ENCODE peak calls at places on chromosomes 6 and 20, in five cellular contexts. B, R, T, J and D are unnamed samples.

GRCh38 chr6:145374566-145374965 is 360.8 kb downstream of the EPM2A start:
- DNase-seq in B (no peak), R (no peak), T (no peak), J (no peak), D (no peak)

GRCh38 chr20:37789408-37789807 is 95.6 kb downstream of the CTNNBL1 start:
- DNase-seq in B (no peak), R (no peak), T (no peak), J (no peak), D (no peak)

GRCh38 chr6:105087571-105088211 is 92.1 kb downstream of the POPDC3 start:
- DNase-seq in B (no peak), R (no peak), T (no peak), J (peak; percentile 44), D (no peak)

GRCh38 chr20:17912916-17913315 is 55.7 kb downstream of the SNX5 start:
- DNase-seq in B (no peak), R (no peak), T (no peak), J (no peak), D (no peak)

GRCh38 chr6:156686429-156686939 is 90.7 kb upstream of the ARID1B start:
- DNase-seq in B (no peak), R (no peak), T (peak; percentile 43), J (peak; percentile 55), D (no peak)

GRCh38 chr6:149441740-149442139 is 41.7 kb downstream of the SUMO4 start:
- DNase-seq in B (no peak), R (no peak), T (no peak), J (no peak), D (no peak)

GRCh38 chr6:83875843-83876242 is 16.4 kb downstream of the CYB5R4 start:
- DNase-seq in B (no peak), R (no peak), T (no peak), J (no peak), D (no peak)

GRCh38 chr6:88677356-88677755 is 286.1 kb downstream of the RNGTT start:
- DNase-seq in B (no peak), R (no peak), T (no peak), J (no peak), D (no peak)

GRCh38 chr6:77368660-77369313 is 94.5 kb downstream of the HTR1B start:
- DNase-seq in B (no peak), R (no peak), T (peak; percentile 12), J (no peak), D (no peak)

GRCh38 chr20:63751471-63752271 is 12.1 kb downstream of the SLC2A4RG start:
- DNase-seq in B (no peak), R (no peak), T (peak; percentile 61), J (peak; percentile 68), D (peak; percentile 83)

GRCh38 chr6:105726902-105727655 is 324.2 kb upstream of the PREP start:
- DNase-seq in B (no peak), R (no peak), T (no peak), J (no peak), D (no peak)

GRCh38 chr6:154542747-154543146 is 32.3 kb upstream of the CNKSR3 start:
- DNase-seq in B (no peak), R (no peak), T (peak; percentile 18), J (no peak), D (no peak)

GRCh38 chr6:165845488-165845887 is 182.4 kb upstream of the PDE10A start:
- DNase-seq in B (no peak), R (no peak), T (no peak), J (no peak), D (no peak)

GRCh38 chr20:62739581-62740285 is 31.1 kb downstream of the NTSR1 start:
- DNase-seq in B (peak; percentile 30), R (no peak), T (no peak), J (peak; percentile 90), D (no peak)

GRCh38 chr6:11341867-11342266 is 109.4 kb upstream of the NEDD9 start:
- DNase-seq in B (no peak), R (no peak), T (no peak), J (no peak), D (no peak)

GRCh38 chr6:4714961-4715501 is 61.2 kb upstream of the CDYL start:
- DNase-seq in B (no peak), R (no peak), T (no peak), J (no peak), D (peak; percentile 34)

GRCh38 chr6:12423852-12424251 is 133.7 kb downstream of the EDN1 start:
- DNase-seq in B (no peak), R (no peak), T (no peak), J (no peak), D (no peak)

GRCh38 chr6:558089-558488 is 98.8 kb downstream of the HUS1B start:
- DNase-seq in B (no peak), R (no peak), T (no peak), J (no peak), D (no peak)

GRCh38 chr20:19495905-19496703 is 262.0 kb upstream of the RIN2 start:
- DNase-seq in B (no peak), R (peak; percentile 20), T (no peak), J (no peak), D (no peak)

GRCh38 chr20:25695532-25696383 is 895 bp downstream of the ZNF337 start:
- DNase-seq in B (no peak), R (peak; percentile 6), T (no peak), J (no peak), D (no peak)

GRCh38 chr20:3276400-3277015 is 37.5 kb upstream of the SLC4A11 start:
- DNase-seq in B (no peak), R (no peak), T (no peak), J (no peak), D (no peak)

GRCh38 chr20:51529027-51529749 is 13.3 kb downstream of the NFATC2 start:
- DNase-seq in B (peak; percentile 33), R (peak; percentile 80), T (no peak), J (peak; percentile 73), D (no peak)

GRCh38 chr6:119147101-119148053 is 68.9 kb upstream of the FAM184A start:
- DNase-seq in B (no peak), R (peak; percentile 80), T (no peak), J (peak; percentile 81), D (no peak)

GRCh38 chr6:149202967-149203366 is 114.5 kb upstream of the TAB2 start:
- DNase-seq in B (no peak), R (no peak), T (no peak), J (no peak), D (no peak)

GRCh38 chr20:49832632-49833327 is 20.2 kb downstream of the SLC9A8 start:
- DNase-seq in B (no peak), R (no peak), T (no peak), J (no peak), D (no peak)

GRCh38 chr6:31794294-31794865 is 1.2 kb downstream of the VARS1 start:
- DNase-seq in B (no peak), R (no peak), T (no peak), J (no peak), D (no peak)

GRCh38 chr20:28562510-28562898 is 2695.0 kb upstream of the DEFB115 start:
- DNase-seq in B (no peak), R (no peak), T (no peak), J (no peak), D (no peak)

GRCh38 chr6:56730663-56731529 is 88.2 kb upstream of the DST start:
- DNase-seq in B (no peak), R (no peak), T (no peak), J (no peak), D (no peak)

GRCh38 chr20:18224968-18225568 is 63.3 kb upstream of the ZNF133 start:
- DNase-seq in B (no peak), R (peak; percentile 21), T (peak; percentile 21), J (no peak), D (no peak)

GRCh38 chr20:22908437-22908836 is 126.7 kb upstream of the SSTR4 start:
- DNase-seq in B (no peak), R (no peak), T (no peak), J (no peak), D (no peak)

GRCh38 chr6:24520929-24521546 is 26.3 kb downstream of the ALDH5A1 start:
- DNase-seq in B (no peak), R (no peak), T (peak; percentile 42), J (peak; percentile 53), D (peak; percentile 66)

GRCh38 chr6:99013145-99013544 is 65.4 kb upstream of the FBXL4 start:
- DNase-seq in B (no peak), R (peak; percentile 75), T (no peak), J (no peak), D (no peak)

GRCh38 chr6:154341876-154342275 is 14.7 kb downstream of the IPCEF1 start:
- DNase-seq in B (no peak), R (no peak), T (no peak), J (no peak), D (peak; percentile 15)

GRCh38 chr6:82330171-82330804 is 33.3 kb upstream of the TPBG start:
- DNase-seq in B (no peak), R (no peak), T (no peak), J (no peak), D (no peak)

GRCh38 chr6:113994934-113995342 is 24.0 kb upstream of the HDAC2 start:
- DNase-seq in B (no peak), R (peak; percentile 69), T (peak; percentile 42), J (no peak), D (no peak)

GRCh38 chr20:57869951-57870315 is 160.1 kb upstream of the PMEPA1 start:
- DNase-seq in B (no peak), R (no peak), T (no peak), J (peak; percentile 31), D (peak; percentile 73)

GRCh38 chr20:38782275-38782674 is 23.2 kb upstream of the PPP1R16B start:
- DNase-seq in B (no peak), R (no peak), T (no peak), J (no peak), D (no peak)

GRCh38 chr6:148340586-148341297 is 1.9 kb upstream of the SASH1 start:
- DNase-seq in B (no peak), R (no peak), T (no peak), J (no peak), D (no peak)

GRCh38 chr6:10759312-10759839 is 11.8 kb downstream of the TMEM14B start:
- DNase-seq in B (no peak), R (peak; percentile 64), T (no peak), J (no peak), D (no peak)

GRCh38 chr6:2765896-2766766 is 938 bp downstream of the WRNIP1 start:
- DNase-seq in B (peak; percentile 30), R (no peak), T (peak; percentile 71), J (peak; percentile 67), D (no peak)